ENCODE peak calls at places on chromosomes 12 and 14, in six cellular contexts. G is SJCRH30, Z is mucosa of descending colon, F is mesenchymal stem cell, E is cardiac muscle cell, U is vagina. J is an unnamed sample.

GRCh38 chr14:52888839-52889838 is 61.7 kb downstream of the FERMT2 start:
- DNase-seq in G (no peak), Z (no peak), E (no peak), U (no peak), F (no peak), J (no peak)

GRCh38 chr14:66306101-66306500 is 180.1 kb upstream of the CCDC196 start:
- DNase-seq in F (no peak), Z (no peak), U (no peak), G (no peak), E (no peak), J (no peak)

GRCh38 chr14:100783630-100784321 is 42.1 kb upstream of the MEG3 start:
- DNase-seq in Z (no peak), G (peak), E (no peak), U (no peak), F (no peak), J (no peak)

GRCh38 chr14:63564318-63564717 is 21.1 kb upstream of the PPP2R5E start:
- DNase-seq in G (no peak), E (no peak), F (peak), Z (no peak), U (no peak), J (no peak)

GRCh38 chr12:9064815-9065606 is 50.7 kb downstream of the A2M start:
- DNase-seq in U (no peak), F (peak), G (no peak), Z (peak), E (peak), J (peak)

GRCh38 chr12:4025420-4026358 is 152.5 kb upstream of the PARP11 start:
- DNase-seq in F (peak), U (no peak), E (peak), Z (no peak), G (no peak), J (no peak)

GRCh38 chr12:79978692-79979091 is 43.8 kb upstream of the PPP1R12A start:
- DNase-seq in E (no peak), Z (no peak), F (no peak), U (no peak), G (no peak), J (no peak)

GRCh38 chr14:50001146-50001998 is 108.5 kb downstream of the ARF6 start:
- DNase-seq in F (peak), U (no peak), E (no peak), G (peak), Z (peak), J (peak)

GRCh38 chr12:41514050-41514449 is 325.9 kb downstream of the PDZRN4 start:
- DNase-seq in U (no peak), G (no peak), F (no peak), Z (no peak), E (peak), J (no peak)

GRCh38 chr14:36522347-36522971 is 2.4 kb upstream of the NKX2-1 start:
- DNase-seq in F (no peak), Z (no peak), E (no peak), U (no peak), G (no peak), J (no peak)

GRCh38 chr12:1201886-1202285 is 210.9 kb downstream of the ERC1 start:
- DNase-seq in F (no peak), G (no peak), E (no peak), U (no peak), Z (no peak), J (no peak)

GRCh38 chr14:59677771-59678211 is 101.2 kb upstream of the CCDC175 start:
- DNase-seq in Z (no peak), F (peak), G (no peak), U (no peak), E (no peak), J (no peak)

GRCh38 chr14:35215110-35215872 is 76.9 kb upstream of the PSMA6 start:
- DNase-seq in F (peak), G (no peak), E (peak), Z (no peak), U (no peak), J (no peak)

GRCh38 chr14:91149462-91149861 is 35.6 kb downstream of the DGLUCY start:
- DNase-seq in G (peak), E (no peak), F (peak), U (no peak), Z (no peak), J (peak)

GRCh38 chr12:49673446-49674317 is 33.5 kb downstream of the FMNL3 start:
- DNase-seq in E (peak), F (peak), U (no peak), Z (peak), G (peak), J (peak)

GRCh38 chr12:54603173-54603814 is 14.8 kb upstream of the PPP1R1A start:
- DNase-seq in G (peak), E (peak), Z (no peak), U (no peak), F (peak), J (peak)

GRCh38 chr12:84701966-84702365 is 210.6 kb downstream of the SLC6A15 start:
- DNase-seq in G (no peak), U (no peak), E (no peak), Z (no peak), F (no peak), J (no peak)

GRCh38 chr12:51323317-51323960 is 535 bp downstream of the BIN2 start:
- DNase-seq in G (no peak), U (no peak), F (no peak), E (no peak), Z (no peak), J (no peak)

GRCh38 chr14:93064411-93065271 is 51.1 kb downstream of the ITPK1 start:
- DNase-seq in U (no peak), Z (no peak), E (no peak), F (no peak), G (no peak), J (no peak)

GRCh38 chr14:54501423-54501822 is 8.3 kb upstream of the CGRRF1 start:
- DNase-seq in G (no peak), U (no peak), E (no peak), Z (no peak), F (no peak), J (no peak)

GRCh38 chr12:93380480-93381121 is 2.9 kb downstream of the NUDT4 start:
- DNase-seq in U (no peak), G (no peak), F (peak), Z (no peak), E (no peak), J (no peak)

GRCh38 chr12:107025691-107026090 is 38.7 kb upstream of the MTERF2 start:
- DNase-seq in G (no peak), E (no peak), Z (no peak), F (no peak), U (no peak), J (no peak)

GRCh38 chr12:121793501-121793835 is at the start of gene RHOF:
- DNase-seq in U (no peak), G (no peak), Z (peak), E (peak), F (no peak), J (no peak)

GRCh38 chr12:78684419-78684818 is 180.2 kb upstream of the SYT1 start:
- DNase-seq in G (no peak), F (no peak), U (no peak), E (no peak), Z (no peak), J (no peak)
- H3K4me3 ChIP-seq in G (no peak), F (no peak), U (no peak), E (no peak), Z (no peak), J (no peak)

GRCh38 chr12:108803428-108804105 is 53.8 kb downstream of the SSH1 start:
- DNase-seq in Z (no peak), G (peak), U (no peak), F (peak), E (peak), J (peak)
- H3K4me3 ChIP-seq in Z (no peak), G (no peak), U (no peak), F (no peak), E (no peak), J (no peak)

DNA sequence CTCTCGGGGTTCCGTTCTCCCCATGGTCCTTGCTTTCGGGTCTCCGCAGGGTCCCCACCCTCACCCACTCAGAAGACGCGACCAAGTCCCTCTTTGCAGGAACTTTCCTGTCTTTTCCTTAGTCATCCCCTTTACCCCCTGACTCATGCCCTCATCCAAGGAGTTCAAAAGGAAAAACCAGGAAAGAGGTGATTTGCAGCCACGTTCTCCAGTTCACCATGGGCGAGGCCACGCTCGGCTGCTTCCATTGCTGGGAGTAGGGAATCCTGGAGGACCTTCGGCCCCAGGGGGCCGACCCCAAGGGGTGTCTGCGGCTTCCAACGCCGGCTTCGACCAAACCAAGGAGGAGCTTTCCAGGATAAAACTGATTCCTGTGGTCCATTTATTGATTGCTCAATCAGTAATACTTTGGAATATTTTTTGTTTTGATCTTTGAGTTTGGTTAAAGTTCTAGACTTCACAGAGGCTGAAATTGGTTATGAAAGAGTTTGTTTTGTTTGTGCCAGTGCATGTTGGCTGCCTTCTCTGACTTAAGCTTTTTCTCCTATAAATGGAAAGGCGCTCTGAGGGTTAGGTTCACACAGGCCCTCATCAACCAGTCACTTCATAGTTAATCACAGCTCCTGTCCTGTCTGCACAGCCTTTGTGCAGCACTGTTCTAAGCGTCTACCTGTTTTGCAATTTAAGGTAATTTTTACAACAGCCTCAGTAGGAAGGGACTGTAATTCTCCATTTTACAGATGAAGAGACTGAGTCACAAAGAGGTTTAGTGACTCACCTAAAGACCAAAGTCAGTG is 827 bp downstream of the ALDH2 start:
- DNase-seq in F (peak), G (no peak), U (no peak), E (peak), Z (peak), J (no peak)
- H3K4me3 ChIP-seq in F (peak), G (peak), U (peak), E (peak), Z (peak), J (peak)

DNA sequence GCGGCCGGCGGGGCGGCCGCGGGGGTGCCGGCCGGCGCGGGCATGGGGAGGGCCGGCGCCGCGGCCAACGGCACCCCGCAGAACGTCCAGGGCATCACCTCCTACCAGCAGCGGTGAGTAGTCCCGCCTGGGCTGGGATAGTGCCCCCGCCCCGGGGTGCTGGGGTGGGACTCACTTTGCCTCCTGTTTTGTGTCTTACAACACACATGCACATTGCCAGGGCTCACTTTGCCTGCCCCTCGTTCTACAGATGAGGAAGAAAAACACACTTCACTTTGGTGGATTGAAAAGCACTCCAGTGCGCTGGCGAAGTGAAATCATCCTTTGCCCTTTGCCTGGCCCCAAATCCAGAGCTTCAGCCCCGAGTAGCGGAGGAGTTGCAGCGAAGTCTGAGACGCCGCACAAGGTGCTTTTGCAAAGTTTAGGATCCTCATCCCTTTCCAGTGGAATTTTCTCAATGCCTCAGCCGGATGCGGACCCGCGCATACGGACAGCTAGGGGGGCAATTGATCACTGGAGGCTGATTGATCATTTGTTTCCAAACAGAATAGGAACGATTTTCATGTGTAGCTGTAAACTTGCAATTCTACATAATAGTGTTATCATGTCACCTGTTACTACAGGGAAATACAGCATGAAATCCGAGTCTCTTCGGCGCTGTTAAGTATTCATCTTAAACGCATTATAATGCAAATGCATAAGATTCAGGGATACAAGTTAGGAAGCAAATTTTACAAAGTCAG is 3.6 kb upstream of the NPAS3 start:
- DNase-seq in Z (no peak), G (peak), E (peak), F (peak), U (no peak), J (peak)
- H3K4me3 ChIP-seq in Z (no peak), G (peak), E (peak), F (peak), U (peak), J (peak)

GRCh38 chr12:96238336-96239031 is 44.3 kb downstream of the ELK3 start:
- DNase-seq in F (no peak), E (peak), Z (no peak), U (no peak), G (no peak), J (no peak)
- H3K4me3 ChIP-seq in F (no peak), E (no peak), Z (no peak), U (no peak), G (no peak), J (no peak)

GRCh38 chr12:5473076-5473475 is 41.2 kb downstream of the NTF3 start:
- DNase-seq in U (no peak), Z (no peak), F (peak), E (no peak), G (no peak), J (no peak)

GRCh38 chr12:5467941-5468340 is 36.0 kb downstream of the NTF3 start:
- DNase-seq in E (no peak), G (no peak), Z (no peak), U (no peak), F (no peak), J (no peak)

GRCh38 chr12:5466521-5466960 is 34.6 kb downstream of the NTF3 start:
- DNase-seq in Z (no peak), E (no peak), U (no peak), G (no peak), F (no peak), J (no peak)

DNA sequence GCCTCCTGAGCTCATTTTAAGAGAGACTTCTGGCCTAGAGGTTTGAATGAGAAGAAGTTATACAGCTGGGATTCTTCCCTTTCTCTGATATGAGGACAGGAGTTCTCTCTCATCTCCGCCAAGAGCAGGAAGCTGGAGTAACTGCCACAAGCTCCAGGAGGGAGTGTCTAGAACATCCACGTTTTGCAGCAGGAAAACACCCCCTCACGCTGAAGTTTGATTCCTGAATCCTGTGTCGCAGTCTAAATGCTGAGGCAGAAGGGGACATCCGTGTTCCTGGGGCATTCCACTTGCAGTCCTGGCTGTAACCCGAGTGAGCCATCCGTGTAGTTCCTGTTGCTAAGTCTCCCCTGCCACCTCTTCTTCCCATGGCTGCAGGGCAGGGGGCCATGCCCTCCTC is 38.3 kb downstream of the NTF3 start:
- DNase-seq in E (no peak), F (no peak), U (no peak), G (no peak), Z (no peak), J (no peak)
- H3K4me3 ChIP-seq in E (no peak), F (no peak), U (no peak), G (no peak), Z (no peak), J (no peak)

DNA sequence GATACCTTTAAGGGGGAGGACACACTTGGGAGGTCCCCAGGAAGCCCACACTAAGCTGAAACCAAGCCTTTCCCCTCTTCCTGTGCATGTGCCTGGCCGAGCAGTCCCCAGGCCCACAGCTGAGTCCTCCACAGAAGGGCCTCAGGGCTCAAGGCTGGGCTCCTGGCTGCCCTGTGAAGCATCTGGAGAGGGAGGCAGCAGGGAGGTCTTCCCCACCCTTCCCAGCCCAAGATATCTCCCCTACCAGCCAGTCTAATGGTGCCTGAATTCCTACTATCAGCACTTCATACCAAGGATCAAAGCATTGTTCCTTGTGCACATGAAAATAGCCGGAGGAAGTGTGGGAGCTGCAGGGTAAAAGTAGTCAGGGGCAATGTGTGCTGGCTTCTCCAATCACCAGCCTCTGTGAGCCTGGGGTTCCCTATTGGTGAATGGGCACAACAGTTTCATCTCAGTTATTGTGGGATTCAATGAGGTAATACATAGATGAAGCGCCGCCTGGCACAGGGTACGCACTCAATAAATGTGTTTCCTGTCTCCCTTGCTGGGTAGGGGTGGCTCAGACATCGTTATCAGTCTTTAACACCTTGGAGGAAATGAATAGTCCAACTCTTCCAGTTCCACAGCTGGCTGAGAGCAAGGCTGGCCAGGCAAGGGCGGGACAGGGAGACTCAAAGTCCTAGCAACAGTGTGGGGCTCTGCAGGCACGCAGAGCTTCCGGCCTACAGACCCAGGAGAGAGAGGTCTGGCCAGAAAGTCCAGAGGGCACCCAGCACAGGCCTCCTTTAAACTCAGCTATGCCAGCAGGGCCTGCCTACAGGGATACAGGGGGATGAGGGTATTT is 39.1 kb upstream of the PNMA1 start:
- DNase-seq in U (no peak), E (peak), G (no peak), F (peak), Z (peak), J (peak)
- H3K4me3 ChIP-seq in U (no peak), E (no peak), G (no peak), F (no peak), Z (no peak), J (no peak)